ENCODE peak calls at places on chromosomes 2 and 18, in seven cellular contexts. I is mesenchymal stem cell, P is neuronal stem cell, E is mesendoderm, Q is H1, B is H9, N is trophoblast cell. M is an unnamed sample. For H3K4me1, the result is how much of the 10 kb centered on the place peaks cover.

GRCh38 chr2:78162202-78162601 is 640.0 kb upstream of the LRRTM4 start:
- DNase-seq in B (no peak), Q (no peak), N (no peak), E (no peak), I (no peak), P (no peak), M (no peak)

GRCh38 chr2:35741556-35741955 is 614.0 kb upstream of the CRIM1 start:
- DNase-seq in I (peak), P (no peak), B (no peak), N (no peak), Q (no peak), E (peak), M (no peak)

GRCh38 chr2:9896216-9896615 is 52.9 kb downstream of the TAF1B start:
- DNase-seq in N (no peak), Q (no peak), B (no peak), P (peak), E (peak), I (no peak), M (no peak)

GRCh38 chr18:75124551-75124950 is 84.4 kb downstream of the PTGR3 start:
- DNase-seq in P (no peak), E (no peak), B (no peak), Q (no peak), N (no peak), I (no peak), M (no peak)

GRCh38 chr2:37201766-37202165 is 5.5 kb downstream of the CEBPZOS start:
- DNase-seq in I (peak), E (no peak), N (no peak), Q (no peak), P (no peak), B (no peak), M (peak)

GRCh38 chr2:35293261-35293660 is 1062.3 kb upstream of the CRIM1 start:
- DNase-seq in E (peak), N (no peak), P (peak), Q (no peak), I (no peak), B (peak), M (no peak)

GRCh38 chr2:10433948-10434884 is 13.9 kb downstream of the ODC1 start:
- DNase-seq in B (no peak), P (no peak), I (no peak), E (peak), N (no peak), Q (no peak), M (no peak)

GRCh38 chr2:2825062-2825461 is 494.0 kb upstream of the MYT1L start:
- DNase-seq in B (no peak), Q (no peak), E (no peak), N (no peak), I (no peak), P (no peak), M (no peak)

GRCh38 chr2:183455056-183455455 is 330.8 kb downstream of the NUP35 start:
- DNase-seq in E (no peak), B (no peak), N (no peak), I (no peak), Q (no peak), P (no peak), M (no peak)

GRCh38 chr2:61356261-61356957 is 114.5 kb downstream of the USP34 start:
- DNase-seq in N (no peak), Q (no peak), B (no peak), E (no peak), I (peak), P (no peak), M (peak)

GRCh38 chr2:15260196-15260595 is 300.9 kb downstream of the NBAS start:
- DNase-seq in I (no peak), P (no peak), N (peak), Q (no peak), E (no peak), B (no peak), M (no peak)

GRCh38 chr2:100256416-100256815 is 65.9 kb downstream of the LONRF2 start:
- DNase-seq in B (no peak), E (no peak), Q (no peak), I (no peak), N (no peak), P (no peak), M (no peak)

GRCh38 chr2:8458461-8459459 is 223.1 kb upstream of the ID2 start:
- DNase-seq in P (no peak), Q (no peak), B (no peak), E (no peak), N (no peak), I (no peak), M (no peak)

GRCh38 chr2:233350708-233351107 is 3.6 kb upstream of the DGKD start:
- DNase-seq in E (peak), I (peak), B (no peak), P (no peak), Q (no peak), N (peak), M (peak)

GRCh38 chr18:25244170-25244569 is 107.8 kb downstream of the ZNF521 start:
- DNase-seq in B (no peak), E (peak), N (no peak), Q (no peak), P (no peak), I (peak), M (no peak)

GRCh38 chr2:69376385-69376784 is 10.6 kb downstream of the GFPT1 start:
- DNase-seq in Q (no peak), N (no peak), B (no peak), I (no peak), P (no peak), E (no peak), M (no peak)

GRCh38 chr2:226736391-226736790 is 63.2 kb downstream of the IRS1 start:
- DNase-seq in N (no peak), B (no peak), E (no peak), I (no peak), Q (no peak), P (no peak), M (no peak)

GRCh38 chr18:50240083-50240563 is 26.2 kb downstream of the CFAP53 start:
- DNase-seq in P (no peak), Q (no peak), B (no peak), N (peak), E (no peak), I (no peak), M (no peak)

GRCh38 chr2:100630473-100630977 is 67.7 kb downstream of the PDCL3 start:
- DNase-seq in N (no peak), I (no peak), E (peak), Q (no peak), B (no peak), P (no peak), M (no peak)

GRCh38 chr2:128441341-128442052 is 122.8 kb upstream of the HS6ST1 start:
- DNase-seq in I (no peak), Q (no peak), B (no peak), P (no peak), E (no peak), N (no peak), M (no peak)

GRCh38 chr2:197378494-197378972 is 56.3 kb downstream of the SF3B1 start:
- DNase-seq in I (peak), N (peak), Q (no peak), P (peak), E (peak), B (peak), M (peak)

GRCh38 chr2:134727385-134727784 is 8.6 kb upstream of the TMEM163 start:
- DNase-seq in B (no peak), N (no peak), E (peak), Q (no peak), P (no peak), I (peak), M (no peak)

GRCh38 chr2:157107877-157108276 is 149.6 kb upstream of the GALNT5 start:
- DNase-seq in N (peak), E (peak), Q (no peak), I (peak), B (no peak), P (no peak), M (peak)

GRCh38 chr18:335741-336140 is 67.9 kb upstream of the THOC1 start:
- DNase-seq in Q (no peak), N (no peak), P (no peak), B (no peak), E (no peak), I (no peak), M (no peak)

GRCh38 chr2:97741686-97742085 is 28.3 kb downstream of the ZAP70 start:
- DNase-seq in Q (no peak), B (no peak), P (no peak), E (no peak), I (no peak), N (no peak), M (no peak)
- H3K4me1 ChIP-seq in Q (under half), B (under half), P (under half), E (under half), I (under half), N (under half), M (under half)

GRCh38 chr2:174967693-174968260 is 37.4 kb downstream of the CHN1 start:
- DNase-seq in I (no peak), B (no peak), N (no peak), Q (no peak), E (no peak), P (no peak), M (no peak)

GRCh38 chr2:174964404-174964803 is 40.8 kb downstream of the CHN1 start:
- DNase-seq in Q (peak), P (peak), I (no peak), N (no peak), E (peak), B (no peak), M (no peak)

GRCh38 chr2:174965551-174965950 is 39.6 kb downstream of the CHN1 start:
- DNase-seq in B (no peak), P (no peak), I (no peak), E (no peak), N (no peak), Q (no peak), M (no peak)

GRCh38 chr2:174967086-174967485 is 38.1 kb downstream of the CHN1 start:
- DNase-seq in P (no peak), I (no peak), Q (no peak), N (no peak), E (peak), B (no peak), M (no peak)

GRCh38 chr2:174965992-174966789 is 39.0 kb downstream of the CHN1 start:
- DNase-seq in N (no peak), I (peak), E (peak), B (no peak), P (no peak), Q (no peak), M (peak)
- H4K8ac ChIP-seq in N (no peak), I (no peak), E (no peak), B (no peak), P (no peak), Q (no peak), M (peak)

GRCh38 chr2:240946046-240946445 is 39.9 kb downstream of the CROCC2 start:
- DNase-seq in E (no peak), Q (no peak), N (no peak), B (no peak), I (no peak), P (no peak), M (no peak)
- H2BK5ac ChIP-seq in E (no peak), Q (no peak), N (no peak), B (no peak), I (no peak), P (peak), M (no peak)

DNA sequence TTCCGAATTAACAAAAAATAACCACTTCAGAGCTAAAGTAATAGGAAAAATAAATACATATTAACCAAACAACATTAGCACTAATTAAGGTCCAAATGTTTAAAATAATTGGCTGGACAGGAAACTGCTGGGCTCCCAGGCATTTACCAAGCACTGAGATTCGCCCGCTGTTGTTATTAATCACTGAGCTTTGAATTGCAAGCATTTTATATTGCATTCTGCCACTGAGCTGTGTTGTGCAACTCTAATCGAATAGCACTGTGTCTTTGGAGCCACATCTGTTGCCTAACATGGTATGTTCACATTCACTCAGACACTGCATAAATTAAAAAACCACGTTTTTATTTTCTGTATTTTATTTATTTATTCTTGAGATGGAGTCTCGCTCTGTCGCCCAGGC is 88.9 kb downstream of the SOWAHC start:
- DNase-seq in P (no peak), B (no peak), Q (no peak), I (peak), E (no peak), N (no peak), M (no peak)
- H3K4me1 ChIP-seq in P (under half), B (under half), Q (under half), I (under half), E (under half), N (under half), M (under half)

DNA sequence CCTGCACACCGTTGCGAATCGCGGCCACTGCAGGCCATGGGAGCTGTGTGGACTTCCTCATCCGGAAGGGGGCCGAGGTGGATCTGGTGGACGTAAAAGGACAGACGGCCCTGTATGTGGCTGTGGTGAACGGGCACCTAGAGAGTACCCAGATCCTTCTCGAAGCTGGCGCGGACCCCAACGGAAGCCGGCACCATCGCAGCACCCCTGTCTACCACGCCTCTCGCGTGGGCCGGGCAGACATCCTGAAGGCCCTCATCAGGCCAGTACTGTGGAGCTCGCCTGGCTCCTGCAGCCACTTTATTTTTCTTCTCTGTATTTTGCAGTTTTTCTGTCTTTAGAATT is 9.0 kb downstream of the ASB1 start:
- DNase-seq in B (no peak), Q (no peak), E (no peak), I (no peak), P (no peak), N (no peak), M (no peak)
- H4K8ac ChIP-seq in B (no peak), Q (no peak), E (no peak), I (no peak), P (no peak), N (no peak), M (peak)

GRCh38 chr2:107743274-107743673 is 83.4 kb upstream of the RGPD4 start:
- DNase-seq in N (no peak), E (no peak), B (no peak), Q (no peak), I (no peak), P (no peak), M (no peak)
- H2BK5ac ChIP-seq in N (no peak), E (no peak), B (no peak), Q (no peak), I (no peak), P (no peak), M (no peak)